ENCODE peak calls at places on chromosomes 2 and 18, in eight cellular contexts. P is GM10248, K is stromal cell of bone marrow, S is activated gamma-delta T cell treated with Interleukin-2 at 50 U/mL for 16 hours, J is Peyer's patch, O is NCI-H510A treated with DMSO at 0.1 percent for 48 hours, U is NCI-H1694 treated with DMSO at 0.1 percent for 48 hours, I is T-helper 2 cell. D is an unnamed sample.

GRCh38 chr2:212176151-212176550 is 362.5 kb downstream of the ERBB4 start:
- DNase-seq in K (no peak), O (no peak), U (no peak), I (no peak), J (no peak), S (no peak), P (no peak), D (no peak)

GRCh38 chr18:36592282-36592681 is 236.5 kb downstream of the TPGS2 start:
- DNase-seq in U (no peak), S (no peak), P (no peak), K (no peak), I (no peak), O (no peak), J (no peak), D (no peak)

GRCh38 chr18:67145586-67146292 is 370.8 kb downstream of the DSEL start:
- DNase-seq in O (no peak), K (no peak), I (no peak), U (no peak), S (no peak), J (no peak), P (no peak), D (no peak)

GRCh38 chr2:96800061-96800761 is 15.9 kb upstream of the CNNM3 start:
- DNase-seq in J (no peak), P (no peak), I (no peak), O (no peak), K (no peak), S (no peak), U (no peak), D (no peak)

GRCh38 chr2:64945973-64946736 is 43.0 kb upstream of the SLC1A4 start:
- DNase-seq in K (no peak), P (peak; percentile 80), U (no peak), S (peak; percentile 54), O (no peak), I (peak; percentile 35), J (peak; percentile 85), D (peak; percentile 55)

GRCh38 chr2:205947621-205948495 is 138.1 kb downstream of the INO80D start:
- DNase-seq in S (peak; percentile 53), U (peak; percentile 54), P (peak; percentile 78), O (peak; percentile 64), K (peak; percentile 53), J (peak; percentile 24), I (peak; percentile 7), D (peak; percentile 67)

GRCh38 chr2:241562269-241562891 is 3.8 kb downstream of the BOK start:
- DNase-seq in S (no peak), K (no peak), O (no peak), J (no peak), P (no peak), I (no peak), U (no peak), D (no peak)

GRCh38 chr2:124501575-124502152 is 476.6 kb downstream of the CNTNAP5 start:
- DNase-seq in S (no peak), I (no peak), P (no peak), J (no peak), O (no peak), K (no peak), U (no peak), D (no peak)

GRCh38 chr18:36899289-36899688 is 70.4 kb downstream of the KIAA1328 start:
- DNase-seq in P (no peak), O (no peak), K (no peak), J (no peak), S (no peak), I (no peak), U (no peak), D (no peak)

GRCh38 chr18:64337018-64337417 is 188.1 kb upstream of the LINC00305 start:
- DNase-seq in S (no peak), I (no peak), U (no peak), K (no peak), O (no peak), P (no peak), J (no peak), D (no peak)

GRCh38 chr2:47984041-47984440 is 77.7 kb upstream of the FBXO11 start:
- DNase-seq in K (peak; percentile 23), O (no peak), I (no peak), U (no peak), S (no peak), J (no peak), P (no peak), D (no peak)

GRCh38 chr18:490024-490366 is 10.5 kb downstream of the COLEC12 start:
- DNase-seq in J (no peak), U (no peak), P (no peak), O (no peak), K (no peak), S (no peak), I (no peak), D (no peak)

GRCh38 chr2:235922851-235923250 is 245.3 kb downstream of the GBX2 start:
- DNase-seq in S (no peak), U (no peak), P (no peak), K (no peak), J (no peak), O (no peak), I (no peak), D (no peak)

GRCh38 chr2:158482594-158482993 is 25.8 kb downstream of the PKP4 start:
- DNase-seq in I (no peak), P (no peak), S (no peak), J (no peak), O (no peak), U (no peak), K (no peak), D (no peak)

GRCh38 chr2:221477697-221478096 is 94.4 kb downstream of the EPHA4 start:
- DNase-seq in K (no peak), S (no peak), O (no peak), J (no peak), P (no peak), I (no peak), U (no peak), D (no peak)

GRCh38 chr2:239085201-239085992 is 237.5 kb downstream of the TWIST2 start:
- DNase-seq in J (no peak), I (no peak), S (no peak), O (no peak), K (no peak), P (no peak), U (no peak), D (no peak)

GRCh38 chr2:101002562-101003277 is 631 bp downstream of the RPL31 start:
- DNase-seq in I (no peak), K (no peak), U (no peak), J (no peak), S (no peak), O (no peak), P (no peak), D (no peak)

GRCh38 chr18:49072524-49072934 is 121.8 kb upstream of the SMAD7 start:
- DNase-seq in I (no peak), U (no peak), S (no peak), J (no peak), O (no peak), K (peak; percentile 80), P (no peak), D (no peak)

GRCh38 chr2:185385157-185385556 is 353.4 kb upstream of the FSIP2 start:
- DNase-seq in U (no peak), O (no peak), K (no peak), P (no peak), J (no peak), I (no peak), S (no peak), D (no peak)

GRCh38 chr2:113064281-113064680 is 3.5 kb upstream of the IL1F10 start:
- DNase-seq in K (no peak), O (no peak), I (no peak), S (no peak), P (no peak), U (no peak), J (no peak), D (no peak)

D was measured in CD8-positive, alpha-beta T cell.